ENCODE peak calls at places on chromosomes 6 and 20, in five cellular contexts. One of them, this sample, is unnamed. For H3K9me3, the result is how much of the 10 kb centered on the place peaks cover.

GRCh38 chr6:90701146-90701781 is 114.4 kb upstream of the MAP3K7 start:
- DNase-seq in aorta: no peak
- DNase-seq in T-helper 17 cell: no peak
- DNase-seq in HCT116: no peak
- DNase-seq in heart left ventricle: no peak
- DNase-seq in this sample: no peak

GRCh38 chr6:142355481-142356174 is 53.8 kb downstream of the ADGRG6 start:
- DNase-seq in heart left ventricle: no peak
- DNase-seq in aorta: no peak
- DNase-seq in HCT116: no peak
- DNase-seq in T-helper 17 cell: no peak
- DNase-seq in this sample: no peak

GRCh38 chr20:10423735-10424134 is 10.3 kb downstream of the MKKS start:
- DNase-seq in heart left ventricle: no peak
- DNase-seq in T-helper 17 cell: no peak
- DNase-seq in aorta: no peak
- DNase-seq in HCT116: no peak
- DNase-seq in this sample: no peak

GRCh38 chr20:36575066-36575743 is 1.8 kb downstream of the TGIF2 start:
- DNase-seq in T-helper 17 cell: no peak
- DNase-seq in aorta: peak
- DNase-seq in HCT116: no peak
- DNase-seq in heart left ventricle: peak
- DNase-seq in this sample: peak

GRCh38 chr6:52507557-52508260 is 69.2 kb downstream of the TRAM2 start:
- DNase-seq in T-helper 17 cell: no peak
- DNase-seq in aorta: no peak
- DNase-seq in heart left ventricle: no peak
- DNase-seq in HCT116: no peak
- DNase-seq in this sample: no peak

GRCh38 chr6:37673436-37673835 is 24.2 kb downstream of the MDGA1 start:
- DNase-seq in HCT116: no peak
- DNase-seq in T-helper 17 cell: no peak
- DNase-seq in heart left ventricle: no peak
- DNase-seq in aorta: no peak
- DNase-seq in this sample: no peak

GRCh38 chr6:30264731-30265130 is 51.5 kb upstream of the TRIM26 start:
- DNase-seq in T-helper 17 cell: no peak
- DNase-seq in aorta: no peak
- DNase-seq in HCT116: no peak
- DNase-seq in heart left ventricle: no peak
- DNase-seq in this sample: no peak

GRCh38 chr6:151451950-151452749 is at the start of gene RMND1:
- DNase-seq in heart left ventricle: peak
- DNase-seq in T-helper 17 cell: peak
- DNase-seq in HCT116: peak
- DNase-seq in aorta: peak
- DNase-seq in this sample: peak

GRCh38 chr6:100453701-100454521 is 10.8 kb downstream of the SIM1 start:
- DNase-seq in T-helper 17 cell: no peak
- DNase-seq in aorta: no peak
- DNase-seq in HCT116: no peak
- DNase-seq in heart left ventricle: no peak
- DNase-seq in this sample: no peak

GRCh38 chr6:4848382-4849068 is 72.3 kb downstream of the CDYL start:
- DNase-seq in heart left ventricle: peak
- DNase-seq in HCT116: no peak
- DNase-seq in aorta: no peak
- DNase-seq in T-helper 17 cell: no peak
- DNase-seq in this sample: no peak

GRCh38 chr6:25280617-25280990 is 1.4 kb downstream of the CARMIL1 start:
- DNase-seq in heart left ventricle: no peak
- DNase-seq in HCT116: no peak
- DNase-seq in aorta: no peak
- DNase-seq in T-helper 17 cell: no peak
- DNase-seq in this sample: no peak

GRCh38 chr6:113281014-113281810 is 575.9 kb upstream of the MARCKS start:
- DNase-seq in T-helper 17 cell: no peak
- DNase-seq in heart left ventricle: no peak
- DNase-seq in HCT116: no peak
- DNase-seq in aorta: no peak
- DNase-seq in this sample: peak

GRCh38 chr6:26594730-26595632 is 1.8 kb upstream of the ABT1 start:
- DNase-seq in heart left ventricle: no peak
- DNase-seq in aorta: no peak
- DNase-seq in T-helper 17 cell: no peak
- DNase-seq in HCT116: peak
- DNase-seq in this sample: no peak

GRCh38 chr6:33375143-33375649 is 16.4 kb upstream of the KIFC1 start:
- DNase-seq in HCT116: no peak
- DNase-seq in aorta: peak
- DNase-seq in T-helper 17 cell: no peak
- DNase-seq in heart left ventricle: peak
- DNase-seq in this sample: no peak

GRCh38 chr20:58700121-58700780 is 7.7 kb downstream of the NPEPL1 start:
- DNase-seq in heart left ventricle: peak
- DNase-seq in aorta: no peak
- DNase-seq in T-helper 17 cell: no peak
- DNase-seq in HCT116: no peak
- DNase-seq in this sample: no peak

GRCh38 chr6:14770572-14770971 is 475.3 kb upstream of the JARID2 start:
- DNase-seq in aorta: no peak
- DNase-seq in heart left ventricle: no peak
- DNase-seq in HCT116: no peak
- DNase-seq in T-helper 17 cell: no peak
- DNase-seq in this sample: no peak

GRCh38 chr20:13008761-13009681 is at the start of gene SPTLC3:
- DNase-seq in T-helper 17 cell: no peak
- DNase-seq in HCT116: no peak
- DNase-seq in aorta: peak
- DNase-seq in heart left ventricle: no peak
- DNase-seq in this sample: peak

GRCh38 chr20:41108531-41108930 is 28.8 kb upstream of the PLCG1 start:
- DNase-seq in HCT116: no peak
- DNase-seq in T-helper 17 cell: no peak
- DNase-seq in heart left ventricle: no peak
- DNase-seq in aorta: no peak
- DNase-seq in this sample: no peak

GRCh38 chr6:111565316-111566221 is 40.1 kb downstream of the TRAF3IP2 start:
- DNase-seq in heart left ventricle: no peak
- DNase-seq in HCT116: no peak
- DNase-seq in aorta: no peak
- DNase-seq in T-helper 17 cell: no peak
- DNase-seq in this sample: no peak

GRCh38 chr20:32763202-32763999 is 1.2 kb downstream of the DNMT3B start:
- DNase-seq in HCT116: no peak
- DNase-seq in aorta: no peak
- DNase-seq in heart left ventricle: no peak
- DNase-seq in T-helper 17 cell: no peak
- DNase-seq in this sample: no peak

GRCh38 chr6:150987371-150987828 is 121.9 kb downstream of the MTHFD1L start:
- DNase-seq in T-helper 17 cell: no peak
- DNase-seq in heart left ventricle: no peak
- DNase-seq in HCT116: no peak
- DNase-seq in aorta: no peak
- DNase-seq in this sample: no peak

GRCh38 chr6:84770521-84770920 is 6.1 kb upstream of the TBX18 start:
- DNase-seq in heart left ventricle: no peak
- DNase-seq in HCT116: no peak
- DNase-seq in aorta: no peak
- DNase-seq in T-helper 17 cell: no peak
- DNase-seq in this sample: no peak

GRCh38 chr6:84769247-84769646 is 4.8 kb upstream of the TBX18 start:
- DNase-seq in HCT116: no peak
- DNase-seq in aorta: no peak
- DNase-seq in T-helper 17 cell: no peak
- DNase-seq in heart left ventricle: no peak
- DNase-seq in this sample: no peak

GRCh38 chr6:84766796-84767590 is 2.6 kb upstream of the TBX18 start:
- DNase-seq in heart left ventricle: peak
- DNase-seq in aorta: no peak
- DNase-seq in HCT116: no peak
- DNase-seq in T-helper 17 cell: no peak
- DNase-seq in this sample: no peak

GRCh38 chr6:84767591-84768201 is 3.3 kb upstream of the TBX18 start:
- DNase-seq in aorta: no peak
- DNase-seq in T-helper 17 cell: no peak
- DNase-seq in HCT116: no peak
- DNase-seq in heart left ventricle: no peak
- DNase-seq in this sample: peak

GRCh38 chr6:84768442-84769174 is 4.2 kb upstream of the TBX18 start:
- DNase-seq in heart left ventricle: peak
- DNase-seq in T-helper 17 cell: no peak
- DNase-seq in HCT116: no peak
- DNase-seq in aorta: no peak
- DNase-seq in this sample: peak
- H3K9me3 ChIP-seq in heart left ventricle: under half
- H3K9me3 ChIP-seq in T-helper 17 cell: under half
- H3K9me3 ChIP-seq in HCT116: under half
- H3K9me3 ChIP-seq in aorta: under half
- H3K9me3 ChIP-seq in this sample: under half

DNA sequence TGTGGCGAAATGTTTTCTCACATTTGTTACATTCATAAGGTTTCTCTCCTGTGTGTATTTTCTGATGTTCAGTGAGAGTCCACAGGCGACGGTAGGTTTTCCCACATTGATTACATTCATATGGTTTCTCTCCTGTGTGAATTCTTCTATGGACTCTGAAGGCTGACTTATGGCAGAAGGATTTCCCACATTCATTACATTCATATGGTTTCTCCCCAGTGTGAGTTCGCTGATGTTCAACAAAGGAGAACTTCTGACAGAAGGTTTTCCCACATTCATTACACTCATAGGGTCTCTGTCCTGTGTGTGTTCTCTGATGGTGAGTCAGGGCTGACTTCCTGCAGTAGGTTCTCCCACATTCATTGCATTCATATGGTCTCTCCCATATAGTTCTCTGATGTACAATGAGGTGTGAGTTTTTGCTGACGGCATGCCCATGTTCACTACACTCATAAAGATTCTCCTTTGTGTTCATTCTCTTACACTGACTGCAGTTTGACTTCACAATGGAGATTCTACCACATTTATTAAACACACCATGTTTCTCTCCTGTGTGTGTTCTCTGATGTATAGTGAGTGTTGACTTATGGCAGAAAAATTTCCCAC is 11.9 kb downstream of the ZNF334 start:
- DNase-seq in HCT116: no peak
- DNase-seq in T-helper 17 cell: no peak
- DNase-seq in heart left ventricle: no peak
- DNase-seq in aorta: no peak
- DNase-seq in this sample: no peak
- H3K9me3 ChIP-seq in HCT116: under half
- H3K9me3 ChIP-seq in T-helper 17 cell: under half
- H3K9me3 ChIP-seq in heart left ventricle: under half
- H3K9me3 ChIP-seq in aorta: under half
- H3K9me3 ChIP-seq in this sample: under half

GRCh38 chr6:167985205-167985604 is 12.3 kb upstream of the KIF25 start:
- DNase-seq in heart left ventricle: no peak
- DNase-seq in HCT116: no peak
- DNase-seq in T-helper 17 cell: no peak
- DNase-seq in aorta: no peak
- DNase-seq in this sample: no peak
- H3K9me3 ChIP-seq in heart left ventricle: under half
- H3K9me3 ChIP-seq in HCT116: under half
- H3K9me3 ChIP-seq in T-helper 17 cell: under half
- H3K9me3 ChIP-seq in aorta: under half
- H3K9me3 ChIP-seq in this sample: under half

GRCh38 chr20:15875446-15875845 is 697.8 kb downstream of the KIF16B start:
- DNase-seq in T-helper 17 cell: no peak
- DNase-seq in HCT116: no peak
- DNase-seq in aorta: no peak
- DNase-seq in heart left ventricle: no peak
- DNase-seq in this sample: no peak
- H3K9me3 ChIP-seq in T-helper 17 cell: under half
- H3K9me3 ChIP-seq in HCT116: under half
- H3K9me3 ChIP-seq in aorta: under half
- H3K9me3 ChIP-seq in heart left ventricle: under half
- H3K9me3 ChIP-seq in this sample: under half

GRCh38 chr20:18986146-18986830 is 172.7 kb downstream of the SCP2D1 start:
- DNase-seq in heart left ventricle: no peak
- DNase-seq in aorta: no peak
- DNase-seq in T-helper 17 cell: no peak
- DNase-seq in HCT116: no peak
- DNase-seq in this sample: no peak

GRCh38 chr20:18983796-18984195 is 170.2 kb downstream of the SCP2D1 start:
- DNase-seq in T-helper 17 cell: no peak
- DNase-seq in aorta: no peak
- DNase-seq in HCT116: no peak
- DNase-seq in heart left ventricle: no peak
- DNase-seq in this sample: no peak

GRCh38 chr20:18984238-18985200 is 170.9 kb downstream of the SCP2D1 start:
- DNase-seq in HCT116: no peak
- DNase-seq in heart left ventricle: no peak
- DNase-seq in T-helper 17 cell: no peak
- DNase-seq in aorta: no peak
- DNase-seq in this sample: no peak

GRCh38 chr20:18986895-18987580 is 173.5 kb downstream of the SCP2D1 start:
- DNase-seq in HCT116: no peak
- DNase-seq in T-helper 17 cell: no peak
- DNase-seq in aorta: no peak
- DNase-seq in heart left ventricle: no peak
- DNase-seq in this sample: no peak

DNA sequence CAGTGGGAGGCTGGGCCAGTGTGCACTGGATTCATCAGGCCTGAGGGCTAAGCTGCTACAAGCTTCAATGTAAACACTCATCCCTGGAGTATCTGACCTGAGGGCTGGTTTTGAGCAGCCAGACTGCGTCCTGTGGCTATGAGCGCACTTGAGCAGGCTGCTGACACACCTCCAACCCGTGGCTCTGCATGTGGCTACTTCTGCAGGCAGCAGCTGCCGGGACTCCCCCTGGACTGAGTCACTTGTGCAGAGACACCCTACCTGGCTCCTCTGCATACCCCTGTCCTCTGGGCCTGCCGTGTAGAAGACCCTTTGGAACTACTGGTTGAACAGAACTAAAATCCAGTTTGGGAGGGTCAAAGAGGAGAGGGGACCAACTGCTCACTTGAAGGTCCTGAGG is 172.0 kb downstream of the SCP2D1 start:
- DNase-seq in T-helper 17 cell: no peak
- DNase-seq in HCT116: no peak
- DNase-seq in heart left ventricle: no peak
- DNase-seq in aorta: no peak
- DNase-seq in this sample: no peak
- H3K9me3 ChIP-seq in T-helper 17 cell: under half
- H3K9me3 ChIP-seq in HCT116: under half
- H3K9me3 ChIP-seq in heart left ventricle: under half
- H3K9me3 ChIP-seq in aorta: under half
- H3K9me3 ChIP-seq in this sample: under half

This sample was measured in SJSA1.